ENCODE peak calls at places on chromosomes 5 and 9, in five cellular contexts. P is activated CD8-positive, alpha-beta memory T cell treated with anti-CD3 and anti-CD28 coated beads, Interleukin-2, amount 10 ng/mL, durations not matched to agents 7 days and 5 days; G is CD4-positive, CD25-positive, alpha-beta regulatory T cell; H is activated T-cell treated with anti-CD3 and anti-CD28 coated beads, Interleukin-2, amount 50 U/mL, for 4 hours; F is Right ventricle myocardium inferior. N is an unnamed sample.

GRCh38 chr9:119368681-119369581 is at the start of gene BRINP1:
- ATAC-seq in P (no peak), G (no peak), H (no peak), F (peak), N (no peak)

GRCh38 chr5:64180661-64181343 is 15.2 kb downstream of the RNF180 start:
- ATAC-seq in P (no peak), G (no peak), H (no peak), F (peak), N (no peak)

GRCh38 chr5:117486879-117487391 is 912.3 kb upstream of the SEMA6A start:
- ATAC-seq in P (no peak), G (no peak), H (no peak), F (no peak), N (no peak)

GRCh38 chr5:98906756-98907355 is 22.0 kb downstream of the CHD1 start:
- ATAC-seq in P (peak), G (no peak), H (peak), F (no peak), N (no peak)

GRCh38 chr9:3936520-3937235 is 363.2 kb downstream of the GLIS3 start:
- ATAC-seq in P (no peak), G (no peak), H (no peak), F (peak), N (no peak)

GRCh38 chr5:60521379-60522298 is 178.3 kb downstream of the DEPDC1B start:
- ATAC-seq in P (no peak), G (no peak), H (no peak), F (no peak), N (peak)

GRCh38 chr9:134431626-134432025 is 105.4 kb downstream of the RXRA start:
- ATAC-seq in P (no peak), G (no peak), H (no peak), F (no peak), N (no peak)

GRCh38 chr5:79872309-79872708 is 118.8 kb downstream of the MTX3 start:
- ATAC-seq in P (no peak), G (no peak), H (no peak), F (peak), N (no peak)

GRCh38 chr9:126407125-126407870 is 80.7 kb downstream of the MVB12B start:
- ATAC-seq in P (no peak), G (no peak), H (no peak), F (no peak), N (no peak)

GRCh38 chr9:3479516-3480352 is 46.1 kb downstream of the RFX3 start:
- ATAC-seq in P (no peak), G (no peak), H (no peak), F (no peak), N (peak)

GRCh38 chr9:18678846-18679245 is 204.9 kb downstream of the ADAMTSL1 start:
- ATAC-seq in P (no peak), G (no peak), H (no peak), F (no peak), N (no peak)

GRCh38 chr9:122656378-122656777 is 1.0 kb downstream of the OR1B1 start:
- ATAC-seq in P (no peak), G (no peak), H (no peak), F (no peak), N (no peak)

GRCh38 chr5:158701406-158702177 is 398.1 kb downstream of the EBF1 start:
- ATAC-seq in P (no peak), G (no peak), H (no peak), F (no peak), N (no peak)

GRCh38 chr5:134018154-134018985 is 13.6 kb upstream of the VDAC1 start:
- ATAC-seq in P (no peak), G (no peak), H (no peak), F (peak), N (no peak)

GRCh38 chr5:169650701-169651331 is 13.7 kb downstream of the DOCK2 start:
- ATAC-seq in P (peak), G (peak), H (peak), F (no peak), N (peak)

GRCh38 chr5:158297002-158297527 is 438.1 kb upstream of the CLINT1 start:
- ATAC-seq in P (no peak), G (no peak), H (no peak), F (no peak), N (no peak)